ENCODE peak calls at places on chromosomes 1 and 21, in four cellular contexts. One of them, this sample, is unnamed.

GRCh38 chr21:36710729-36711048 is 11.8 kb downstream of the SIM2 start:
- DNase-seq in K562: peak
- DNase-seq in H1: peak
- DNase-seq in GM12878: no peak
- DNase-seq in this sample: no peak

GRCh38 chr1:47023268-47024137 is at the start of gene CYP4X1:
- DNase-seq in K562: no peak
- DNase-seq in H1: peak
- DNase-seq in GM12878: no peak
- DNase-seq in this sample: no peak

GRCh38 chr1:225454733-225455132 is 26.9 kb upstream of the LBR start:
- DNase-seq in K562: peak
- DNase-seq in H1: no peak
- DNase-seq in GM12878: no peak
- DNase-seq in this sample: no peak

GRCh38 chr1:110254604-110255003 is 44.5 kb downstream of the KCNC4 start:
- DNase-seq in K562: no peak
- DNase-seq in H1: no peak
- DNase-seq in GM12878: no peak
- DNase-seq in this sample: no peak

GRCh38 chr1:76279387-76279748 is 204.8 kb downstream of the ST6GALNAC3 start:
- DNase-seq in K562: no peak
- DNase-seq in H1: no peak
- DNase-seq in GM12878: no peak
- DNase-seq in this sample: no peak

GRCh38 chr1:3058263-3059030 is 10.6 kb upstream of the PRDM16 start:
- DNase-seq in K562: no peak
- DNase-seq in H1: no peak
- DNase-seq in GM12878: no peak
- DNase-seq in this sample: no peak

GRCh38 chr21:44630440-44630839 is 3.5 kb downstream of the KRTAP10-9 start:
- DNase-seq in K562: no peak
- DNase-seq in H1: no peak
- DNase-seq in GM12878: no peak
- DNase-seq in this sample: no peak

GRCh38 chr21:19648376-19648775 is 1244.8 kb upstream of the TMPRSS15 start:
- DNase-seq in K562: no peak
- DNase-seq in H1: no peak
- DNase-seq in GM12878: no peak
- DNase-seq in this sample: no peak

GRCh38 chr1:206754011-206754410 is 16.6 kb upstream of the IL19 start:
- DNase-seq in K562: no peak
- DNase-seq in H1: no peak
- DNase-seq in GM12878: no peak
- DNase-seq in this sample: no peak

GRCh38 chr1:175520186-175520585 is 223.2 kb downstream of the TNR start:
- DNase-seq in K562: no peak
- DNase-seq in H1: no peak
- DNase-seq in GM12878: no peak
- DNase-seq in this sample: no peak

GRCh38 chr1:54721719-54722118 is 6.1 kb downstream of the TTC4 start:
- DNase-seq in K562: no peak
- DNase-seq in H1: no peak
- DNase-seq in GM12878: no peak
- DNase-seq in this sample: no peak
- TF ChIP-seq ZNF274 in K562: no peak
- TF ChIP-seq ZNF274 in H1: no peak
- TF ChIP-seq ZNF274 in GM12878: no peak
- TF ChIP-seq ZNF274 in this sample: no peak

DNA sequence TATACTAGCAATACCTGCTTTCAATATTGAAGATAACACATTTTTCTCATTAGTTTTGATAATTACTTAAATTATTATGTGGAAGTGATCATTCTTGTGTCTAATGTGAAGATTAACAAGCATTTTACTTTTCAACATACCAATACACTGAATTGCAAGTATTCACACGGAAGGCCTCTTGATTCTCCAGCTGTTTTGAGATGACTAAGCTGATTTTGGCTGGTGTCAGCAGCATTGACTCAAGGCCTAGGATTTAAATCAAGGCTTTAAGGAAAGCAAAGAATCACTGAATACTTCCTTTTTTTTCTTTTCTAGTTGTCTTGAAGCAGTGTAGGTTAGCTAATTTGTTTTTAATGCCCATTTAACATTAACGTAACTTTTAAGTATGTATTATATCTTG is 373.7 kb downstream of the SRGAP2C start:
- DNase-seq in K562: no peak
- DNase-seq in H1: no peak
- DNase-seq in GM12878: no peak
- DNase-seq in this sample: no peak
- TF ChIP-seq CHD2 in K562: no peak
- TF ChIP-seq CHD2 in H1: no peak
- TF ChIP-seq CHD2 in GM12878: no peak
- TF ChIP-seq CHD2 in this sample: no peak

GRCh38 chr1:177983087-177983823 is 13.4 kb upstream of the SEC16B start:
- DNase-seq in K562: no peak
- DNase-seq in H1: no peak
- DNase-seq in GM12878: no peak
- DNase-seq in this sample: no peak
- TF ChIP-seq ZNF274 in K562: no peak
- TF ChIP-seq ZNF274 in H1: no peak
- TF ChIP-seq ZNF274 in GM12878: no peak
- TF ChIP-seq ZNF274 in this sample: no peak

DNA sequence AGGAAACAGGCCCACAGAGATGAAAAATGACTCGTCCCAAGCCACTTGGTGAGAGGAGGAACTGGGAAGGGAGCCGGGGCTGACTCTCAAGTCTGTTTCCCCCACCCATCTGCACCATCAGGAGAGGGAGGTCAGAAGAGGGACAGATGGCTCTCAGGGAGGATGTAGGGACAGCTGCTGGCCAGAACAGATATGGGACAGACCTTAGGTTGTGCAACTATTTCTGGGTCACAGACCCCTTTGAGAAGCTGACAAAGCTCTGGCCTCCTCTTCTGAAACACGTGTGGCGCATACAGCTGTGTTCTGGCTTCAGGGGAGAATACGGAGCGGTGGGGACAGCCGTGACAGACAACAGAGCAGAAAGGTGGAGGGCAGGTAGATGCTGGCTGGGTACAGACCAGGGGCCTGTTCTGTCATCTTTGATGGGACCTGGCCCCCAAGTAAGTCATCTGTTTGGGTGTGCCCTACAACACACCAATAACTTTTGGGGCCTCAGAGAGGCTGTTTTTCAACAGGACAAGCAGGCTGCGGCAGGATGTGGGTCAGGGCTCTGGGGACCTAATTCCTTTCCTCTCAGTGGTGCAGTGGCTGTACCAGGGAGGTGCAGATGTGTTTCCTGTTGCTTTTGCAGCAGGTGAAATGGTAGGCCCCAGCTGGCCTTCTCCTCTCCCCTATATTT is 7.3 kb downstream of the SH3BGRL3 start:
- DNase-seq in K562: peak
- DNase-seq in H1: no peak
- DNase-seq in GM12878: no peak
- DNase-seq in this sample: no peak
- TF ChIP-seq CHD2 in K562: no peak
- TF ChIP-seq CHD2 in H1: no peak
- TF ChIP-seq CHD2 in GM12878: no peak
- TF ChIP-seq CHD2 in this sample: no peak

GRCh38 chr1:65477414-65478378 is 57.2 kb downstream of the LEPR start:
- DNase-seq in K562: no peak
- DNase-seq in H1: no peak
- DNase-seq in GM12878: no peak
- DNase-seq in this sample: no peak
- TF ChIP-seq ZNF274 in K562: no peak
- TF ChIP-seq ZNF274 in H1: no peak
- TF ChIP-seq ZNF274 in GM12878: no peak
- TF ChIP-seq ZNF274 in this sample: no peak

DNA sequence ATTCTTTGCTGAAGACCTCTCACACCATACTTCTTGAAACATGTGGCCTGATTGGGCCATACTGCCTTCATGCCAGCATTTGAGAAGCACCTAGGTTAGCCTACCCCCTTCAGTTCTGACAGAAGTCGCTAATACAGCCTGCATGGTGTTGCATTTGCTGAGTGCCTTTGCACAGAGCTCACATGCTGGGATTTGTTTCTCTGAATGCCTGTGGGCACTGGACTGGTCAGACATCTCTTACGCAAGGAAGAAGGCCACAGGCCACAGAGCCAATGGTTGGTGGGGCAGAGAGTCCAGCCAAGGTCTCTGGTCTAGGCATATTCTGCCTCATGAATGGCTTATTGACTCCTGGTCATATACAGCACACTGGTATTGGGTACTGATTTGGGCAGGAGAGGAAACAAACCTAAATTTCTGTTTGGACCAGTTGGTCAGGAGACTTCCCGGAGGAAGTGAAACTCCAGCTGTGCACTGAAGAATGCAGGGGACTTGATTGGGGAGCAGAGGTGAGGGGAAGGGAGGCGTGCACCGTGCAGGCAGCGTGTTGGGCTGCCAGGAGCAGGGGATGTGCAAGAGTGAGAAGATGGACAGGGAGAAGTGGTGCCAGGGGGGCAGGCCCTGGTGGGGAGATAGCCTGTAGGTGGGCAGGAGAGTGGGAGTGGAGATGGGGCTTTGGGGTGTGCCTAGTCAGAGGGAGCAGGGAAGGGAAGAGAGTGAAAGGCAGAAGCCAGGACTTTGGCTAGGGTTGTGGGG is 18.1 kb downstream of the URB2 start:
- DNase-seq in K562: no peak
- DNase-seq in H1: no peak
- DNase-seq in GM12878: no peak
- DNase-seq in this sample: no peak
- TF ChIP-seq CHD2 in K562: no peak
- TF ChIP-seq CHD2 in H1: no peak
- TF ChIP-seq CHD2 in GM12878: no peak
- TF ChIP-seq CHD2 in this sample: no peak

GRCh38 chr1:58781541-58782307 is 2.1 kb downstream of the JUN start:
- DNase-seq in K562: peak
- DNase-seq in H1: peak
- DNase-seq in GM12878: no peak
- DNase-seq in this sample: no peak
- TF ChIP-seq ZNF274 in K562: no peak
- TF ChIP-seq ZNF274 in H1: no peak
- TF ChIP-seq ZNF274 in GM12878: no peak
- TF ChIP-seq ZNF274 in this sample: no peak

GRCh38 chr1:156959414-156959813 is 39.0 kb downstream of the LRRC71 start:
- DNase-seq in K562: no peak
- DNase-seq in H1: no peak
- DNase-seq in GM12878: no peak
- DNase-seq in this sample: no peak
- TF ChIP-seq CHD2 in K562: no peak
- TF ChIP-seq CHD2 in H1: no peak
- TF ChIP-seq CHD2 in GM12878: no peak
- TF ChIP-seq CHD2 in this sample: no peak

DNA sequence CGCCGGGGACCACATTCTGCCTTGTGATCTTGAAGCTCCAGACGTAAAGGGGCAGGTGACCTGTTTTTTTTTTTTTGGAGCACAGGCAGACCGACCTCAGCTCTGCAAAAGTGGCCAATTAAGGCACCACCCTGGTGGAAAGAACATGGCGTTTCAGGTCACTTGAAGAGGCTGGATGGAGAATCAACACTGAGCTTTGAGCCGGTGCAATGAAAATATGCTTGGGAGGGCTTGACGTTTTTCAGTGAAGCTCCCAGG is 13.8 kb upstream of the CAMTA1 start:
- DNase-seq in K562: no peak
- DNase-seq in H1: no peak
- DNase-seq in GM12878: no peak
- DNase-seq in this sample: no peak
- TF ChIP-seq ZNF274 in K562: no peak
- TF ChIP-seq ZNF274 in H1: no peak
- TF ChIP-seq ZNF274 in GM12878: no peak
- TF ChIP-seq ZNF274 in this sample: no peak

This sample was measured in HepG2.